ENCODE peak calls at places on chromosome 1, in six cellular contexts. J is endothelial cell of umbilical vein, F is lower lobe of right lung, V is IMR-90, E is spleen, M is esophagus squamous epithelium. Y is an unnamed sample.

GRCh38 chr1:15852828-15853302 is 5.4 kb downstream of the SPEN start:
- DNase-seq in M (no peak), V (no peak), F (no peak), E (no peak), J (no peak), Y (no peak)

GRCh38 chr1:33655496-33655895 is 183.1 kb downstream of the ZSCAN20 start:
- DNase-seq in E (no peak), J (no peak), F (no peak), M (no peak), V (no peak), Y (no peak)

GRCh38 chr1:232635778-232636356 is 5.9 kb upstream of the SIPA1L2 start:
- DNase-seq in M (no peak), J (peak), F (no peak), E (no peak), V (peak), Y (peak)

GRCh38 chr1:236608930-236609726 is 4.8 kb upstream of the HEATR1 start:
- DNase-seq in F (no peak), M (no peak), E (no peak), J (peak), V (peak), Y (peak)

GRCh38 chr1:63294797-63295594 is 27.4 kb upstream of the FOXD3 start:
- DNase-seq in E (no peak), V (no peak), M (no peak), J (no peak), F (no peak), Y (no peak)

GRCh38 chr1:92310185-92310597 is 11.3 kb downstream of the RPAP2 start:
- DNase-seq in V (peak), F (no peak), M (no peak), E (no peak), J (peak), Y (peak)

GRCh38 chr1:32997381-32997891 is 32.8 kb upstream of the RNF19B start:
- DNase-seq in J (peak), M (no peak), E (no peak), F (no peak), V (peak), Y (no peak)

GRCh38 chr1:51569284-51570062 is 47.4 kb upstream of the OSBPL9 start:
- DNase-seq in M (no peak), V (peak), J (peak), E (no peak), F (no peak), Y (peak)

GRCh38 chr1:113783254-113784103 is 24.2 kb upstream of the PHTF1 start:
- DNase-seq in F (no peak), M (no peak), J (peak), E (no peak), V (peak), Y (peak)

GRCh38 chr1:205343431-205344009 is 13.2 kb downstream of the KLHDC8A start:
- DNase-seq in J (no peak), V (no peak), M (no peak), E (peak), F (no peak), Y (no peak)

GRCh38 chr1:226635456-226635941 is 86.9 kb downstream of the STUM start:
- DNase-seq in M (no peak), F (peak), J (no peak), E (peak), V (no peak), Y (no peak)

GRCh38 chr1:202687819-202688218 is 22.4 kb downstream of the SYT2 start:
- DNase-seq in M (no peak), J (no peak), E (peak), F (no peak), V (no peak), Y (no peak)

DNA sequence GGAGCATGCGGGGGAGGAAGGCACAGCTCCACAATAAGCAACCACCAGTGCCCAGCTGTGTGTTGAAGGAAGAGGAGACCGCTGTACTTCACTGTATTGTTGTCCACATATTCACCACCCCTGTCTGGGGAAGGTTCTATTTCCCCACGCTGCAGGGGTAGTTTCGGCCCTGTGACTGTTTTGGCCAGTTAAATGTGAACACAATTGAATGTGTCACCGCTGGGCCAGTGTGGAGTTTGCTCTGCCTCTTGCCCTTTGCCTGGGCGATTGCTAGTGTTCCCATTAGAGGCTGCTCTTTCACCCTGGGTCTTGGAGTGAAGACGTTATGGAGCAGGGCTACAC is 32.6 kb downstream of the UBE4B start:
- DNase-seq in F (peak), J (peak), E (no peak), M (no peak), V (no peak), Y (no peak)
- H3K27ac ChIP-seq in F (no peak), J (no peak), E (peak), M (peak), V (peak), Y (no peak)

DNA sequence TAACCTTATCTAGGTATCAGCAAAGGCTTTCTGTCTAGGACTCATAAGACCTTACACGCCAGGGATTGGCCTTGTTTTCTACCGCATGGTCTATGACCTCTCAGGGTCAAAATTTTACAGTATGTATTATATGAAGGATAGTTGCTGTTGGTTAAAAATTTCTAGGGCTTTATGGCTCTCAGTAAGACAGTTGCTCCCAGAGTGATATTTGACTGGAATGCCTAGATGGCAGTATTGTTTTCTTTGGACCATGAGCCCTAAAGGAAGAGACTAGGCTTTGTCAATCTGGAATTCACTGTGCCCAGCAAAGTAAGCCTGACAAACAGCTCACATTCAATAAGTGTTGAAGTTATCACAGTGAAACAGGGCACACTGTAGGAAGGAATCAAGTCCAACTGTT is 37.6 kb downstream of the C1orf87 start:
- DNase-seq in M (no peak), F (no peak), E (no peak), J (no peak), V (no peak), Y (no peak)
- TF ChIP-seq CTCF in M (no peak), F (no peak), E (no peak), J (no peak), V (no peak), Y (peak)

DNA sequence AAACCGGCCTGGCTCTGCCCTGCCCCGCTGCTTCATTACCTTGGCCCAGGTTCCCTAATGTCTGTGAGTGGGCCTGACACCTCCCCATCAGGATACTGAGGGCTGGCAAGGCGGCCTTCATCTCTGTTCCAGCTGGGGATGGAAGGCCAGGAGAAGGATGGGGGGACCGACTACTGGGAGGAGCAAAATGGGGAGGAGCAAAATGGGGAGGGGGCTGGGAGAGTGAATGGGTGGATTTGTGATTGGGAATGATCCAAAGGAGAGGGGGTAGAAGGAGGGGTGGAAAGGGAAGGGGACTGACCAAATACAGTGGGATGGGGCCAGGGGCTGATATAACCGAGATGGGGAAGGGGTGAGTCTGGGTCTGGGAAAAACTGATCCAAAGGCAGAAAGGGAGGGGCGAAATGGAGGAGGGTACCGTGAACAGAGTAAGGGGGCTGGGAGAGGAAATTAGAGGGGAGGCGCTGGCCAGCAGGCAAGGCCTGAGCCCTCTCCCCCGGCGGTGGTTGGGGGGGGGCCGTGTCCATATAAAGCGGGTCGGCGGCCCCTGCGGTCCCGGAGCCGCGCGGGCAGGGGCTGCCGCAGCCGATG is at the start of gene FOXE3:
- DNase-seq in F (no peak), V (no peak), M (no peak), E (no peak), J (no peak), Y (no peak)
- H3K4me3 ChIP-seq in F (no peak), V (peak), M (no peak), E (no peak), J (no peak), Y (no peak)

GRCh38 chr1:31014094-31014493 is 51.4 kb downstream of the PUM1 start:
- DNase-seq in V (no peak), F (no peak), E (no peak), J (no peak), M (no peak), Y (no peak)
- H3K27ac ChIP-seq in V (no peak), F (no peak), E (no peak), J (no peak), M (no peak), Y (no peak)